ENCODE peak calls at places on chromosome 18, in ten cellular contexts. One of them, this sample, is unnamed.

GRCh38 chr18:58299936-58300335 is 255.9 kb downstream of the NEDD4L start:
- DNase-seq in CD8-positive, alpha-beta T cell: no peak
- DNase-seq in bronchial epithelial cell: no peak
- DNase-seq in prostate gland: no peak
- DNase-seq in lung: no peak
- DNase-seq in K562: no peak
- DNase-seq in MM.1S: no peak
- DNase-seq in uterus: no peak
- DNase-seq in upper lobe of right lung: no peak
- DNase-seq in endothelial cell of umbilical vein: no peak
- DNase-seq in this sample: no peak

GRCh38 chr18:47912794-47913594 is 17.5 kb downstream of the SMAD2 start:
- DNase-seq in CD8-positive, alpha-beta T cell: no peak
- DNase-seq in bronchial epithelial cell: no peak
- DNase-seq in prostate gland: no peak
- DNase-seq in lung: no peak
- DNase-seq in K562: no peak
- DNase-seq in MM.1S: no peak
- DNase-seq in uterus: no peak
- DNase-seq in upper lobe of right lung: no peak
- DNase-seq in endothelial cell of umbilical vein: no peak
- DNase-seq in this sample: no peak

GRCh38 chr18:2758309-2758708 is 88.5 kb upstream of the EMILIN2 start:
- DNase-seq in CD8-positive, alpha-beta T cell: no peak
- DNase-seq in bronchial epithelial cell: no peak
- DNase-seq in prostate gland: no peak
- DNase-seq in lung: no peak
- DNase-seq in K562: no peak
- DNase-seq in MM.1S: no peak
- DNase-seq in uterus: no peak
- DNase-seq in upper lobe of right lung: no peak
- DNase-seq in endothelial cell of umbilical vein: peak; percentile 3
- DNase-seq in this sample: no peak

GRCh38 chr18:8735274-8735673 is 29.9 kb downstream of the MTCL1 start:
- DNase-seq in CD8-positive, alpha-beta T cell: no peak
- DNase-seq in bronchial epithelial cell: no peak
- DNase-seq in prostate gland: no peak
- DNase-seq in lung: no peak
- DNase-seq in K562: no peak
- DNase-seq in MM.1S: no peak
- DNase-seq in uterus: no peak
- DNase-seq in upper lobe of right lung: no peak
- DNase-seq in endothelial cell of umbilical vein: no peak
- DNase-seq in this sample: no peak

GRCh38 chr18:24396082-24396623 is 1.5 kb downstream of the OSBPL1A start:
- DNase-seq in CD8-positive, alpha-beta T cell: no peak
- DNase-seq in bronchial epithelial cell: no peak
- DNase-seq in prostate gland: no peak
- DNase-seq in lung: no peak
- DNase-seq in K562: no peak
- DNase-seq in MM.1S: no peak
- DNase-seq in uterus: no peak
- DNase-seq in upper lobe of right lung: no peak
- DNase-seq in endothelial cell of umbilical vein: no peak
- DNase-seq in this sample: no peak

GRCh38 chr18:22434973-22435608 is 17.4 kb upstream of the CTAGE1 start:
- DNase-seq in CD8-positive, alpha-beta T cell: no peak
- DNase-seq in bronchial epithelial cell: peak; percentile 96
- DNase-seq in prostate gland: no peak
- DNase-seq in lung: no peak
- DNase-seq in K562: peak; percentile 15
- DNase-seq in MM.1S: no peak
- DNase-seq in uterus: no peak
- DNase-seq in upper lobe of right lung: no peak
- DNase-seq in endothelial cell of umbilical vein: peak; percentile 53
- DNase-seq in this sample: peak; percentile 74

GRCh38 chr18:56973487-56973886 is 173.4 kb upstream of the BOD1L2 start:
- DNase-seq in CD8-positive, alpha-beta T cell: no peak
- DNase-seq in bronchial epithelial cell: peak; percentile 13
- DNase-seq in prostate gland: no peak
- DNase-seq in lung: no peak
- DNase-seq in K562: no peak
- DNase-seq in MM.1S: no peak
- DNase-seq in uterus: no peak
- DNase-seq in upper lobe of right lung: no peak
- DNase-seq in endothelial cell of umbilical vein: no peak
- DNase-seq in this sample: no peak

GRCh38 chr18:23956483-23956882 is 58.1 kb upstream of the TTC39C start:
- DNase-seq in CD8-positive, alpha-beta T cell: no peak
- DNase-seq in bronchial epithelial cell: no peak
- DNase-seq in prostate gland: peak; percentile 19
- DNase-seq in lung: no peak
- DNase-seq in K562: no peak
- DNase-seq in MM.1S: no peak
- DNase-seq in uterus: no peak
- DNase-seq in upper lobe of right lung: no peak
- DNase-seq in endothelial cell of umbilical vein: no peak
- DNase-seq in this sample: no peak

GRCh38 chr18:9094307-9095226 is 7.9 kb upstream of the NDUFV2 start:
- DNase-seq in CD8-positive, alpha-beta T cell: no peak
- DNase-seq in bronchial epithelial cell: peak; percentile 80
- DNase-seq in prostate gland: no peak
- DNase-seq in lung: no peak
- DNase-seq in K562: peak; percentile 51
- DNase-seq in MM.1S: no peak
- DNase-seq in uterus: no peak
- DNase-seq in upper lobe of right lung: no peak
- DNase-seq in endothelial cell of umbilical vein: peak; percentile 86
- DNase-seq in this sample: peak; percentile 96

GRCh38 chr18:38445485-38446145 is 880.0 kb upstream of the CELF4 start:
- DNase-seq in CD8-positive, alpha-beta T cell: no peak
- DNase-seq in bronchial epithelial cell: peak; percentile 51
- DNase-seq in prostate gland: no peak
- DNase-seq in lung: no peak
- DNase-seq in K562: no peak
- DNase-seq in MM.1S: no peak
- DNase-seq in uterus: no peak
- DNase-seq in upper lobe of right lung: no peak
- DNase-seq in endothelial cell of umbilical vein: no peak
- DNase-seq in this sample: no peak

DNA sequence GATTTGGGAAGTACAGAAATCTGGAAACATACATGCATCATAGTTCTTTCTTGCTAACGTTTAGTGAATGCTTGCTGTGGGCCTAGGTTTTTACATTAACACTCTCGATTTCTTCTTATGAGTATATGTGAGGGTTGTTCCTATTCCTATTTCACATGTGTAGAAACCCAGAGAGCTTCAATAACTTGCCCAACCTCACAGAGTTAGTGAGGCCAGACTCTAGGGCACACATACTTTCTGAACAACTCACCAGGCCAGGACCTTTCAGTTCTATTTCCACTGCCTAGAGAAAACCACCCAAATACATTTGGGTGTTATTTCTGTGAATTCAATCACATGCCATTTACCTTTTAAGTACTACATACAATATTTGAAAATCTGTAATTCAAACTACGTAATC is 8.2 kb upstream of the KCTD1 start:
- DNase-seq in CD8-positive, alpha-beta T cell: no peak
- DNase-seq in bronchial epithelial cell: no peak
- DNase-seq in prostate gland: no peak
- DNase-seq in lung: no peak
- DNase-seq in K562: no peak
- DNase-seq in MM.1S: no peak
- DNase-seq in uterus: no peak
- DNase-seq in upper lobe of right lung: no peak
- DNase-seq in endothelial cell of umbilical vein: no peak
- DNase-seq in this sample: no peak
- TF ChIP-seq CTCF in CD8-positive, alpha-beta T cell: no peak
- TF ChIP-seq CTCF in bronchial epithelial cell: no peak
- TF ChIP-seq CTCF in prostate gland: no peak
- TF ChIP-seq CTCF in lung: no peak
- TF ChIP-seq CTCF in K562: no peak
- TF ChIP-seq CTCF in MM.1S: no peak
- TF ChIP-seq CTCF in uterus: no peak
- TF ChIP-seq CTCF in upper lobe of right lung: no peak
- TF ChIP-seq CTCF in endothelial cell of umbilical vein: no peak
- TF ChIP-seq CTCF in this sample: no peak

DNA sequence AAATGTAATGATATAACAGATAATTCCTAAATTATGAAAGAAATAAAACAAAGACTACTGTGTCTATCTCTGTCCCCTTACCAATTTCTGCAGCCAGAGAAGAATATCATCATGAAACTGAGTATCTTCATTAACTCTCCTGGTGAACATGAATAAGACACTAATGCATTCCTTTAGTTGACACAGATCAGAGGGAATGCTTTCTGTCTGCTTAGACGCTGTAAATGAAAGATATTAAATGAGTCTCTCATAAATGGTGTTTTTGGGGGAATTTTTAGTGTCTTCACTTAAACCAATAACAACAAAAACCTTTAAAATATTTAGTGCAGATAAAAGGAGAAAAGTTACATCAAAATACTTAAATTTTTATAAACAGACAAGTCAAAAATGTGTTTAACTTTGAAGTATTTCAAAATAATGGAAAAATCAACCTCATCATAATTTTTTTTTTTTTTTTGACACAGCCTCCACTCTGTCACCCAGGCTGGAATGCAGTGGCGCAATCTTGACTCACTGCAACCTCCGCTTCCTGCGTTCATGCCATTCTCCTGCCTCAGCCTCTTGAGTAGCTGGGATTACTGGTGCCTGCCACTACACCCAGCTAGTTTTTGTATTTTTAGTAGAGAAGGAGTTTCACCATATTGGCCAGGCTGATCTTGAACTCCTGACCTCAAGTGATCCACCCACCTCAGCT is 16.0 kb downstream of the EPG5 start:
- DNase-seq in CD8-positive, alpha-beta T cell: no peak
- DNase-seq in bronchial epithelial cell: peak; percentile 82
- DNase-seq in prostate gland: no peak
- DNase-seq in lung: peak; percentile 65
- DNase-seq in K562: no peak
- DNase-seq in MM.1S: no peak
- DNase-seq in uterus: no peak
- DNase-seq in upper lobe of right lung: peak; percentile 69
- DNase-seq in endothelial cell of umbilical vein: peak; percentile 24
- DNase-seq in this sample: peak; percentile 96
- H3K36me3 ChIP-seq in CD8-positive, alpha-beta T cell: peaks cover 70% of the 10 kb centered on the region
- H3K36me3 ChIP-seq in bronchial epithelial cell: peaks cover 18% of the 10 kb centered on the region
- H3K36me3 ChIP-seq in prostate gland: peaks cover 12% of the 10 kb centered on the region
- H3K36me3 ChIP-seq in lung: peaks cover 38% of the 10 kb centered on the region
- H3K36me3 ChIP-seq in K562: peaks cover 68% of the 10 kb centered on the region
- H3K36me3 ChIP-seq in MM.1S: peaks cover 14% of the 10 kb centered on the region
- H3K36me3 ChIP-seq in uterus: no peaks in the 10 kb centered on the region
- H3K36me3 ChIP-seq in upper lobe of right lung: peaks cover 79% of the 10 kb centered on the region
- H3K36me3 ChIP-seq in endothelial cell of umbilical vein: peaks cover 22% of the 10 kb centered on the region
- H3K36me3 ChIP-seq in this sample: peaks cover 45% of the 10 kb centered on the region

GRCh38 chr18:69085933-69086332 is 288.1 kb downstream of the CCDC102B start:
- DNase-seq in CD8-positive, alpha-beta T cell: no peak
- DNase-seq in bronchial epithelial cell: no peak
- DNase-seq in prostate gland: no peak
- DNase-seq in lung: no peak
- DNase-seq in K562: no peak
- DNase-seq in MM.1S: no peak
- DNase-seq in uterus: no peak
- DNase-seq in upper lobe of right lung: no peak
- DNase-seq in endothelial cell of umbilical vein: no peak
- DNase-seq in this sample: no peak

GRCh38 chr18:69082497-69082896 is 284.6 kb downstream of the CCDC102B start:
- DNase-seq in CD8-positive, alpha-beta T cell: no peak
- DNase-seq in bronchial epithelial cell: no peak
- DNase-seq in prostate gland: no peak
- DNase-seq in lung: no peak
- DNase-seq in K562: no peak
- DNase-seq in MM.1S: no peak
- DNase-seq in uterus: no peak
- DNase-seq in upper lobe of right lung: no peak
- DNase-seq in endothelial cell of umbilical vein: no peak
- DNase-seq in this sample: no peak

GRCh38 chr18:69081846-69082245 is 284.0 kb downstream of the CCDC102B start:
- DNase-seq in CD8-positive, alpha-beta T cell: no peak
- DNase-seq in bronchial epithelial cell: no peak
- DNase-seq in prostate gland: no peak
- DNase-seq in lung: no peak
- DNase-seq in K562: no peak
- DNase-seq in MM.1S: no peak
- DNase-seq in uterus: no peak
- DNase-seq in upper lobe of right lung: no peak
- DNase-seq in endothelial cell of umbilical vein: no peak
- DNase-seq in this sample: no peak
- H3K4me3 ChIP-seq in CD8-positive, alpha-beta T cell: no peak overlapping the region
- H3K4me3 ChIP-seq in bronchial epithelial cell: no peak overlapping the region
- H3K4me3 ChIP-seq in prostate gland: no peak overlapping the region
- H3K4me3 ChIP-seq in lung: no peak overlapping the region
- H3K4me3 ChIP-seq in K562: no peak overlapping the region
- H3K4me3 ChIP-seq in MM.1S: no peak overlapping the region
- H3K4me3 ChIP-seq in uterus: no peak overlapping the region
- H3K4me3 ChIP-seq in upper lobe of right lung: no peak overlapping the region
- H3K4me3 ChIP-seq in endothelial cell of umbilical vein: no peak overlapping the region
- H3K4me3 ChIP-seq in this sample: no peak overlapping the region

DNA sequence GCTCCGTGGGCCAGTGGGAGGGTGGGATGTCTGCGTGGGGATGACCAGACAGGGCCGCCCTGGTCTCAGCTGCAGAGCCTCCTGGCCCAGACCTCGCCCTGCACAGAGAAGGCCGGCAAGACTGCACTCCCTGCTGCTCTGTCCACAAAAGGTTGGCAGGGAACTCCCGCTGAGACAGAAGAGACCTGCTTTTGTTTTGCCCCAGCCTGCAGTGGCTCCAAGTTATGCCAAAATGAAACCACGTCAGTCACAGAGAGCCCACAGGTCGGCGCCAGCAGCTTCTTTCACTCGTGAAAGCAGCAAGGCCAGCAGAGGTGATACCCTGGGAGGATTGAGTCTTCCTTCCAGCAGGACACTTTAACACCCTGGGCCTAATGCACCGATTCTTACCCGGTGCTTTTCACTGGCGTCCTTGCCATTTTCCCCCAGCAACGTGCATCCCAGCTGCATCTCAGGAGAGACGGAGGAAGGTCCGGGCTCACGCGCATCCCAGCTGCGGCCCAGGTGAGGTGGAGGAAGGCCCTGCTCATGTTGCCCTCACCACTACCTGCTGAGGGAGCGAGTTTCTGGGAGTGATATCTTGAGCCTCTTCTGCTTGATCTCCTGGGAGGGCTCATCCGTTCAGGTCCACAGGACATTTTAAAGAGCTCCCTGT is 22.1 kb upstream of the CTDP1 start:
- DNase-seq in CD8-positive, alpha-beta T cell: no peak
- DNase-seq in bronchial epithelial cell: no peak
- DNase-seq in prostate gland: peak; percentile 74
- DNase-seq in lung: no peak
- DNase-seq in K562: no peak
- DNase-seq in MM.1S: no peak
- DNase-seq in uterus: no peak
- DNase-seq in upper lobe of right lung: no peak
- DNase-seq in endothelial cell of umbilical vein: no peak
- DNase-seq in this sample: no peak
- TF ChIP-seq CTCF in CD8-positive, alpha-beta T cell: no peak
- TF ChIP-seq CTCF in bronchial epithelial cell: peak; percentile 14
- TF ChIP-seq CTCF in prostate gland: peak; percentile 43
- TF ChIP-seq CTCF in lung: no peak
- TF ChIP-seq CTCF in K562: no peak
- TF ChIP-seq CTCF in MM.1S: no peak
- TF ChIP-seq CTCF in uterus: no peak
- TF ChIP-seq CTCF in upper lobe of right lung: no peak
- TF ChIP-seq CTCF in endothelial cell of umbilical vein: no peak
- TF ChIP-seq CTCF in this sample: no peak